ENCODE peak calls at places on chromosome 18, in nine cellular contexts. C is activated CD8-positive, alpha-beta memory T cell treated with anti-CD3 and anti-CD28 coated beads for 24 hours; A is transverse colon; L is mesothelial cell of epicardium; J is pancreas; U is HTR-8/SVneo; F is skeletal muscle cell; B is left ventricle myocardium inferior; S is Caco-2. Y is an unnamed sample.

GRCh38 chr18:35084494-35085449 is 43.6 kb downstream of the MAPRE2 start:
- DNase-seq in C (no peak), A (no peak), L (no peak), J (no peak), U (no peak), F (no peak), B (no peak), S (peak), Y (peak)

GRCh38 chr18:8844721-8845148 is 139.4 kb downstream of the MTCL1 start:
- DNase-seq in C (no peak), A (no peak), L (no peak), J (no peak), U (peak), F (no peak), B (no peak), S (no peak), Y (no peak)

GRCh38 chr18:59881728-59882685 is 17.8 kb upstream of the PMAIP1 start:
- DNase-seq in C (no peak), A (peak), L (no peak), J (no peak), U (no peak), F (peak), B (no peak), S (peak), Y (peak)

GRCh38 chr18:7066965-7067555 is 50.5 kb downstream of the LAMA1 start:
- DNase-seq in C (no peak), A (no peak), L (no peak), J (no peak), U (no peak), F (no peak), B (no peak), S (no peak), Y (no peak)

GRCh38 chr18:76977681-76978234 is 154.8 kb downstream of the MBP start:
- DNase-seq in C (no peak), A (no peak), L (no peak), J (no peak), U (no peak), F (no peak), B (no peak), S (no peak), Y (no peak)

GRCh38 chr18:63480476-63480875 is 3.7 kb downstream of the SERPINB5 start:
- DNase-seq in C (no peak), A (no peak), L (no peak), J (no peak), U (no peak), F (no peak), B (no peak), S (no peak), Y (no peak)

GRCh38 chr18:8960740-8961657 is 141.5 kb upstream of the NDUFV2 start:
- DNase-seq in C (no peak), A (no peak), L (no peak), J (no peak), U (no peak), F (no peak), B (no peak), S (peak), Y (peak)

GRCh38 chr18:77066101-77066500 is 66.5 kb downstream of the MBP start:
- DNase-seq in C (no peak), A (no peak), L (no peak), J (no peak), U (no peak), F (no peak), B (no peak), S (no peak), Y (no peak)

GRCh38 chr18:41624461-41624860 is 330.6 kb upstream of the PIK3C3 start:
- DNase-seq in C (no peak), A (no peak), L (no peak), J (no peak), U (no peak), F (no peak), B (no peak), S (no peak), Y (no peak)

GRCh38 chr18:79476031-79476917 is 80.5 kb downstream of the NFATC1 start:
- DNase-seq in C (no peak), A (no peak), L (no peak), J (peak), U (no peak), F (no peak), B (no peak), S (no peak), Y (no peak)

GRCh38 chr18:62857278-62857976 is 142.1 kb downstream of the PHLPP1 start:
- DNase-seq in C (no peak), A (no peak), L (no peak), J (no peak), U (no peak), F (no peak), B (no peak), S (no peak), Y (no peak)

GRCh38 chr18:61589724-61590065 is 256.5 kb downstream of the CDH20 start:
- DNase-seq in C (no peak), A (no peak), L (no peak), J (no peak), U (no peak), F (peak), B (no peak), S (no peak), Y (no peak)

GRCh38 chr18:76264073-76264472 is 231.0 kb downstream of the ZNF516 start:
- DNase-seq in C (no peak), A (no peak), L (no peak), J (no peak), U (no peak), F (no peak), B (no peak), S (no peak), Y (no peak)

GRCh38 chr18:67142604-67143003 is 373.9 kb downstream of the DSEL start:
- DNase-seq in C (no peak), A (no peak), L (no peak), J (no peak), U (no peak), F (no peak), B (no peak), S (no peak), Y (no peak)

GRCh38 chr18:9757851-9758587 is 49.9 kb downstream of the RAB31 start:
- DNase-seq in C (no peak), A (no peak), L (no peak), J (no peak), U (no peak), F (peak), B (no peak), S (no peak), Y (no peak)

GRCh38 chr18:12455511-12455910 is 47.8 kb downstream of the PRELID3A start:
- DNase-seq in C (no peak), A (no peak), L (no peak), J (no peak), U (no peak), F (no peak), B (no peak), S (no peak), Y (no peak)

GRCh38 chr18:7459851-7460774 is 107.0 kb upstream of the PTPRM start:
- DNase-seq in C (no peak), A (no peak), L (no peak), J (no peak), U (no peak), F (no peak), B (peak), S (peak), Y (peak)

GRCh38 chr18:46324556-46324955 is 220.4 kb downstream of the HAUS1 start:
- DNase-seq in C (no peak), A (no peak), L (no peak), J (no peak), U (peak), F (peak), B (no peak), S (peak), Y (no peak)

GRCh38 chr18:48452863-48453323 is 43.7 kb upstream of the ZBTB7C start:
- DNase-seq in C (no peak), A (no peak), L (no peak), J (no peak), U (no peak), F (no peak), B (no peak), S (no peak), Y (no peak)

GRCh38 chr18:13909141-13909540 is 6.2 kb downstream of the MC2R start:
- DNase-seq in C (no peak), A (no peak), L (no peak), J (no peak), U (no peak), F (no peak), B (no peak), S (no peak), Y (no peak)

GRCh38 chr18:44733069-44733753 is 52.5 kb downstream of the SETBP1 start:
- DNase-seq in C (peak), A (no peak), L (no peak), J (no peak), U (no peak), F (peak), B (no peak), S (peak), Y (no peak)

GRCh38 chr18:38709122-38709521 is 1143.5 kb upstream of the CELF4 start:
- DNase-seq in C (no peak), A (no peak), L (no peak), J (no peak), U (no peak), F (no peak), B (no peak), S (no peak), Y (no peak)

GRCh38 chr18:37540424-37541121 is 25.0 kb downstream of the CELF4 start:
- DNase-seq in C (no peak), A (no peak), L (no peak), J (no peak), U (no peak), F (no peak), B (no peak), S (no peak), Y (no peak)

GRCh38 chr18:28411806-28412205 is 234.9 kb upstream of the CDH2 start:
- DNase-seq in C (no peak), A (no peak), L (no peak), J (no peak), U (no peak), F (peak), B (peak), S (no peak), Y (no peak)

GRCh38 chr18:3246636-3247242 is 862 bp upstream of the MYL12A start:
- DNase-seq in C (peak), A (peak), L (no peak), J (no peak), U (no peak), F (no peak), B (no peak), S (peak), Y (no peak)

GRCh38 chr18:21146016-21146415 is 34.4 kb upstream of the ROCK1 start:
- DNase-seq in C (no peak), A (no peak), L (no peak), J (no peak), U (no peak), F (no peak), B (no peak), S (no peak), Y (no peak)

Y was measured in HuH-7.